ENCODE peak calls at places on chromosomes 13 and 19, in nine cellular contexts. X, B, I, Q, Z, O, G, T and F are unnamed samples.

GRCh38 chr13:20431080-20431479 is 94.6 kb downstream of the CRYL1 start:
- DNase-seq in O (no peak), G (no peak), X (no peak), Z (no peak), T (no peak), Q (no peak), I (no peak), B (no peak), F (peak; percentile 61)

GRCh38 chr19:19268453-19269385 is 4.4 kb downstream of the TM6SF2 start:
- DNase-seq in X (no peak), Q (no peak), O (no peak), Z (no peak), T (no peak), B (no peak), G (no peak), I (no peak), F (no peak)

GRCh38 chr13:60584976-60585375 is 188.0 kb downstream of the TDRD3 start:
- DNase-seq in Q (no peak), I (no peak), Z (peak; percentile 51), O (no peak), B (no peak), G (no peak), X (no peak), T (no peak), F (no peak)

GRCh38 chr19:39417463-39418181 is 5.2 kb downstream of the PLEKHG2 start:
- DNase-seq in X (no peak), I (no peak), Z (no peak), G (no peak), T (no peak), Q (no peak), O (no peak), B (no peak), F (no peak)

GRCh38 chr13:108915095-108915633 is 285.8 kb downstream of the MYO16 start:
- DNase-seq in B (peak; percentile 66), X (peak; percentile 47), G (peak; percentile 17), Z (peak; percentile 72), Q (peak; percentile 31), I (peak; percentile 57), T (no peak), O (peak; percentile 41), F (no peak)

GRCh38 chr13:25874907-25875306 is 176.9 kb downstream of the SHISA2 start:
- DNase-seq in T (no peak), O (no peak), Z (no peak), I (no peak), Q (no peak), G (no peak), X (no peak), B (peak; percentile 74), F (no peak)

GRCh38 chr13:39847336-39847735 is 191.9 kb downstream of the COG6 start:
- DNase-seq in X (no peak), I (no peak), T (no peak), Q (no peak), G (no peak), Z (no peak), O (no peak), B (no peak), F (no peak)

GRCh38 chr13:30763786-30764440 is 28.6 kb downstream of the ALOX5AP start:
- DNase-seq in G (no peak), I (no peak), Z (no peak), T (no peak), B (no peak), O (no peak), Q (peak; percentile 31), X (no peak), F (no peak)

GRCh38 chr13:28055362-28055761 is 45.0 kb downstream of the FLT3 start:
- DNase-seq in I (no peak), Z (no peak), O (no peak), G (no peak), X (no peak), Q (no peak), T (no peak), B (no peak), F (no peak)
- TF ChIP-seq CTCF in I (no peak), Z (no peak), O (no peak), G (no peak), X (no peak), Q (no peak), T (no peak), B (no peak), F (no peak)

GRCh38 chr19:48772503-48772953 is 17.2 kb downstream of the FGF21 start:
- DNase-seq in Q (no peak), B (no peak), I (peak; percentile 40), X (peak; percentile 87), Z (no peak), G (no peak), T (peak; percentile 73), O (no peak), F (no peak)

GRCh38 chr19:48768989-48769713 is 13.8 kb downstream of the FGF21 start:
- DNase-seq in Z (no peak), Q (no peak), O (no peak), B (no peak), T (no peak), X (no peak), G (no peak), I (no peak), F (no peak)

GRCh38 chr19:48770223-48770622 is 14.9 kb downstream of the FGF21 start:
- DNase-seq in B (no peak), T (no peak), X (no peak), Q (no peak), I (peak; percentile 81), O (no peak), Z (peak; percentile 85), G (no peak), F (no peak)

DNA sequence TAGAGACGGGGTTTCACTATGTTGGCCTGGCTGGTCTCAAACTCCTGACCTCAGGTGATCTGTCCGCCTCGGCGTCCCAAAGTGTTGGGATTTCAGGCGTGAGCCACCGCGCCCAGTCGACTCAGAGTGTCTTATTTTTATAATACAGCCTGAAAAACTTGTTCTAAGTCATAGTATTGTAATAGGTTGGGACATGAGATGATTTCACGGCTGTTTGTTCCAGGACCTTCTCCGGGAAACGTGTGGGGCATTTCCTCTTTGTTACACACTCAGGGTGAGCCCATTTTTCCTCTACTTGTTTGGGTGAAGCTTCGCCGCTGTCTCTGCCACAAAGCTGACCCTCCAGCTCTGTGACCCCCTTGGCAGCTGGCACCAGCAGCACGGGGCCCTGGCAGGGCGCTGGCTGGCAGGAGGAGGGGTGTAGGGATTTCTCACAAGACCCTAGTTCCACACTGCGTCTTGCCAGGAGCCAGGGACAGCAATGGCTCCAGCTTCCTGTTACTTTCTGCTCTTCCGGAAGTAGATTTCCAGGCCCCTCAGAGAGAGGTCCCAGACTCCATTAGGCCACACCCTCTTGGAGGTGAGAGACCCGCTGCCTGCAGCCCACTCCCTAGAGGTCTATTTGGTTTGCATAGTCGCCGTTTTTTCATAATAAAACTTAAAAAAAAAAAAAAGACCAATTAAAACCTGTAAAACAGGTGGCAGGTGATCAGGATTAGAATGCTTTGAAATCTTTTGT is 15.6 kb downstream of the FGF21 start:
- DNase-seq in X (no peak), I (no peak), B (no peak), G (no peak), Q (peak; percentile 34), O (no peak), T (no peak), Z (no peak), F (no peak)
- H3K4me3 ChIP-seq in X (no peak overlapping the region), I (no peak overlapping the region), B (no peak overlapping the region), G (no peak overlapping the region), Q (no peak overlapping the region), O (no peak overlapping the region), T (no peak overlapping the region), Z (no peak overlapping the region), F (no peak overlapping the region)

DNA sequence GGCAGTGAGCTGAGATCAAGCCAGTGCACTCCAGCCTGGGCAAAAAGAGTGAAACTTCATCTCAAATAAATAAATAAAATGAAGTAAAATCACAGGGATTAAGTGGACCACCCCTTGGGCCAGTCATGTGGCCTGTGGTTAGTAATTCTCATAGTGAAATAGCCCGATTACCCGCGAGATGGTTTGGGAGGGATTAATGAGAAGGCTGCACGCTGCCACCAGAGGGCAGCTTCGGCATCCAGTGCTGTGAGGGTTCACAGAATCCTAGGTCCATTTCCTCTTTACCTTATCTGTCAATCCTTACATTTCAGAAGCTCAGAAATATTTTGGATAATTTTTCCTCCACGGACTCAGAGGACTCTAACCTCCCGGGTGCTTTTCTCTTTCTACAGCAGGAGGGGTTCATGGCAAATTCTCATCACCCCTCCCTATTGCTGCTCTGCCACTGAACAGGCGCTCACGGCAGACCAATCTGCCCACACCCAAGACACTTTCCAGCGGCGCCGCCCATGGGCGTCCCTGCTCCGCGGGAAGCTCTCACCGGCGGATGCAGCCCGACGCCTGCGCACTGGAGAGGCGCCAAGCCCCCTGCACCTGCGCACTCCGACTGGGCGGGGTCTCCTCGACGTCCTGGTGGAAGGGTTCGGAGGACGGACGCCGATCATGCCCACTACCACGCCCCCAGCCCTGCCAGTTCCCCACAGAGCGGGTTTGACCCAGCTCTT is 11.0 kb downstream of the ZNF835 start:
- DNase-seq in Z (no peak), B (peak; percentile 47), G (no peak), Q (no peak), O (peak; percentile 66), I (no peak), X (peak; percentile 12), T (peak; percentile 31), F (no peak)
- TF ChIP-seq CTCF in Z (peak; percentile 12), B (peak; percentile 47), G (peak; percentile 14), Q (no peak), O (no peak), I (no peak), X (no peak), T (no peak), F (peak; percentile 12)

GRCh38 chr19:38004505-38005223 is 97.7 kb downstream of the SIPA1L3 start:
- DNase-seq in T (peak; percentile 81), B (peak; percentile 94), Z (peak; percentile 96), O (peak; percentile 89), X (peak; percentile 72), Q (peak; percentile 72), G (peak; percentile 98), I (peak; percentile 97), F (peak; percentile 95)
- H3K4me3 ChIP-seq in T (peak overlapping the region; percentile 55), B (peak overlapping the region; percentile 43), Z (peak overlapping the region; percentile 44), O (peak overlapping the region; percentile 57), X (no peak overlapping the region), Q (peak overlapping the region; percentile 47), G (peak overlapping the region; percentile 40), I (peak overlapping the region; percentile 59), F (peak overlapping the region; percentile 65)

GRCh38 chr13:33543089-33543459 is 257.5 kb upstream of the STARD13 start:
- DNase-seq in O (no peak), B (no peak), T (no peak), X (no peak), I (no peak), Q (no peak), G (no peak), Z (no peak), F (no peak)
- TF ChIP-seq CTCF in O (no peak), B (no peak), T (no peak), X (no peak), I (no peak), Q (no peak), G (no peak), Z (no peak), F (no peak)

GRCh38 chr19:14072535-14073231 is at the start of gene MISP3:
- DNase-seq in Q (peak; percentile 68), B (peak; percentile 54), O (peak; percentile 46), Z (peak; percentile 26), T (peak; percentile 62), I (no peak), G (no peak), X (peak; percentile 53), F (no peak)
- H3K4me3 ChIP-seq in Q (peak within 1 kb of the TSS; percentile 77), B (peak within 1 kb of the TSS; percentile 49), O (peak within 1 kb of the TSS; percentile 85), Z (peak within 1 kb of the TSS; percentile 62), T (peak within 1 kb of the TSS; percentile 83), I (peak within 1 kb of the TSS; percentile 73), G (peak within 1 kb of the TSS; percentile 52), X (peak within 1 kb of the TSS; percentile 32), F (peak within 1 kb of the TSS; percentile 61)